ENCODE peak calls at places on chromosomes 7 and 10, in four cellular contexts. I is IMR-90, Q is fibroblast of lung, L is tibial artery. N is an unnamed sample.

GRCh38 chr10:71234017-71234894 is 21.9 kb downstream of the UNC5B start:
- DNase-seq in I (no peak), L (no peak), Q (no peak), N (no peak)

GRCh38 chr7:148662646-148663045 is 36.1 kb upstream of the CUL1 start:
- DNase-seq in Q (no peak), I (no peak), L (no peak), N (peak; percentile 21)

GRCh38 chr10:60816624-60817023 is 38.3 kb downstream of the CDK1 start:
- DNase-seq in I (peak; percentile 90), L (no peak), Q (peak; percentile 81), N (peak; percentile 94)

GRCh38 chr10:132033632-132034031 is 32.1 kb upstream of the JAKMIP3 start:
- DNase-seq in Q (no peak), L (no peak), I (no peak), N (no peak)

GRCh38 chr7:41232086-41232485 is 470.8 kb downstream of the INHBA start:
- DNase-seq in I (peak; percentile 33), Q (peak; percentile 52), L (no peak), N (peak; percentile 52)

GRCh38 chr10:10394933-10395658 is 622.6 kb upstream of the CELF2 start:
- DNase-seq in L (no peak), I (peak; percentile 67), Q (no peak), N (peak; percentile 13)

GRCh38 chr10:120598377-120598776 is 141.3 kb downstream of the PLPP4 start:
- DNase-seq in I (no peak), L (no peak), Q (no peak), N (no peak)

GRCh38 chr7:50720295-50720694 is 62.4 kb downstream of the GRB10 start:
- DNase-seq in I (no peak), L (no peak), Q (no peak), N (no peak)

GRCh38 chr7:106283831-106284515 is 810 bp downstream of the NAMPT start:
- DNase-seq in Q (peak; percentile 43), L (peak; percentile 81), I (peak; percentile 37), N (peak; percentile 69)

GRCh38 chr7:50508471-50508943 is 56.7 kb downstream of the DDC start:
- DNase-seq in I (no peak), L (no peak), Q (no peak), N (no peak)

GRCh38 chr7:76269895-76270294 is 32.6 kb upstream of the HSPB1 start:
- DNase-seq in L (no peak), Q (peak; percentile 7), I (no peak), N (peak; percentile 32)

GRCh38 chr10:11270135-11270857 is 252.6 kb downstream of the CELF2 start:
- DNase-seq in I (peak; percentile 53), L (peak; percentile 81), Q (peak; percentile 51), N (peak; percentile 67)

GRCh38 chr7:80884511-80885195 is 34.2 kb downstream of the SEMA3C start:
- DNase-seq in L (no peak), I (peak; percentile 54), Q (peak; percentile 38), N (no peak)

GRCh38 chr7:137005873-137006272 is 137.4 kb downstream of the CHRM2 start:
- DNase-seq in L (no peak), I (no peak), Q (no peak), N (no peak)

GRCh38 chr10:30062090-30062489 is 2.7 kb upstream of the JCAD start:
- DNase-seq in Q (peak; percentile 94), L (no peak), I (peak; percentile 97), N (peak; percentile 78)

GRCh38 chr10:121715969-121716368 is 117.7 kb upstream of the FGFR2 start:
- DNase-seq in I (no peak), Q (no peak), L (no peak), N (no peak)

GRCh38 chr10:132421377-132422168 is 24.6 kb downstream of the PWWP2B start:
- DNase-seq in L (peak; percentile 93), Q (peak; percentile 40), I (peak; percentile 26), N (peak; percentile 58)

GRCh38 chr7:727104-727805 is at the start of gene PRKAR1B:
- DNase-seq in L (no peak), Q (no peak), I (no peak), N (no peak)

GRCh38 chr10:88070080-88070880 is 206.9 kb downstream of the PTEN start:
- DNase-seq in Q (peak; percentile 30), I (peak; percentile 67), L (no peak), N (peak; percentile 50)

GRCh38 chr7:14850039-14850438 is 52.5 kb downstream of the DGKB start:
- DNase-seq in I (peak; percentile 20), Q (no peak), L (no peak), N (no peak)

GRCh38 chr7:79454325-79454960 is 976 bp upstream of the MAGI2 start:
- DNase-seq in I (peak; percentile 66), L (peak; percentile 72), Q (peak; percentile 63), N (peak; percentile 61)

GRCh38 chr10:33113111-33113856 is 155.3 kb upstream of the ITGB1 start:
- DNase-seq in Q (peak; percentile 87), L (no peak), I (peak; percentile 91), N (peak; percentile 72)

GRCh38 chr7:73918926-73919693 is 58.2 kb downstream of the TMEM270 start:
- DNase-seq in L (no peak), Q (no peak), I (no peak), N (no peak)

GRCh38 chr7:27101906-27102577 is 441 bp downstream of the HOXA2 start:
- DNase-seq in Q (peak; percentile 47), I (peak; percentile 35), L (no peak), N (no peak)

GRCh38 chr7:27102578-27103442 is at the start of gene HOXA2:
- DNase-seq in Q (peak; percentile 85), L (no peak), I (peak; percentile 91), N (no peak)

GRCh38 chr7:27104244-27105149 is 2.0 kb upstream of the HOXA2 start:
- DNase-seq in Q (peak; percentile 91), I (peak; percentile 78), L (no peak), N (no peak)

GRCh38 chr7:27105161-27106122 is 3.0 kb upstream of the HOXA2 start:
- DNase-seq in L (no peak), Q (peak; percentile 43), I (peak; percentile 45), N (no peak)

DNA sequence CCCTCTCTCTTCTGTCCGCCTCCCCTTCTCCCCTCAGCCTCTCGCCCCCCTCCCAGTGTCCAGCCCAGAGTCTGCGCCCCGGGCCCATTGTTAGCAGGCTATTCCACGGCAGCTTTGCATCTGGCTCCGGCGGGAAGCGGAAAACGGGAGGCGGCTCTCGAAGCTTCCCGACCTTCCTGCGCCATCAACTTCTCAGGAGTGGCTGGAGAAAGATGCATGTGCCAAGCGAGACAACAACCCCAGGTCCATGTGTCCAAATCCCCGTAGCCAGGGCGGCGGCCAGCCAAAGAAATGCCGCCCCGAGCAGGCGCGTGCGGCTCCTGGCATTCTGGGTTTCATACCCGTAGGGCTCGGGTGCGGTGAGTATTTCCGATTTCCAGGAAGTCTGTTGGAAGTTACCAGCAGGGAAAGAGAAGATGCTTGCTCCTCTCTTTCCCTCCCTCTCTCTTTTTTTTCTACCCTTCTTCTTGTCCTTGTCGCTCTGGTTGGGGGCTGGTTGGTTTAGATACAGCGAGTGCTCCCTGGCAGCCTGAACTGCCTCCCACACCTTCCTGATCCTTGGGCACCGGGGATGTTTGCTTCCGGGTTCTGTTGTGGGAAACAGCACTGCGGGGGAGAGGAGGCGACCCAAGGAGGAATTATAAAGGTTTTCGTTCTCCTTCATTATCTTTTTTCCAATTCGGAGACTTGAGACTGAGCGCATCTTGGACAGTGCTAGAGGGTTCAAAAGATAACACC is 1.2 kb upstream of the HOXA2 start:
- DNase-seq in I (peak; percentile 44), Q (peak; percentile 47), L (no peak), N (no peak)
- H3K4me3 ChIP-seq in I (peak overlapping the region; percentile 52), Q (peak overlapping the region; percentile 42), L (no peak overlapping the region), N (no peak overlapping the region)

DNA sequence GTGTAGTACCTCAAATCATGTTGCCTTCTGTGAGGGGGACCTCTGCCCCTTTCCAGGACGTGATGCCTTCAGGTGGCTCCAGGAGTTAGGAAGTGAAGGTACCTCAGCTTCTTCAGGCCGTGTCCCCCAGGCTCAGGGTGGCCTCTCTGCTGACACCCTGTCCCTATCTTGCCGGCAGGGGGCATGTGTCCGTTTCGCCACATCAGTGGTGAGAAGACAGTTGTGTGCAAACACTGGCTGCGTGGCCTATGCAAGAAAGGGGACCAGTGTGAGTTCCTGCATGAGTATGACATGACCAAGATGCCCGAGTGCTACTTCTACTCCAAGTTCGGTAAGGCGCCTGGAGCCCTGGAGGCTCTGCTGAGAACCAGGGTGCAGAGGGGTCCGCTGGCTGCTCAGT is 9.2 kb downstream of the CPSF4 start:
- DNase-seq in Q (no peak), I (no peak), L (no peak), N (no peak)
- TF ChIP-seq CTCF in Q (no peak), I (no peak), L (no peak), N (no peak)

GRCh38 chr7:37320140-37320839 is 128.4 kb downstream of the ELMO1 start:
- DNase-seq in L (no peak), I (no peak), Q (no peak), N (no peak)

GRCh38 chr7:37327288-37327687 is 121.4 kb downstream of the ELMO1 start:
- DNase-seq in Q (no peak), I (no peak), L (no peak), N (no peak)

GRCh38 chr7:37320840-37321468 is 127.7 kb downstream of the ELMO1 start:
- DNase-seq in I (no peak), Q (no peak), L (no peak), N (no peak)

GRCh38 chr7:37322831-37323230 is 125.8 kb downstream of the ELMO1 start:
- DNase-seq in Q (no peak), L (no peak), I (no peak), N (no peak)

DNA sequence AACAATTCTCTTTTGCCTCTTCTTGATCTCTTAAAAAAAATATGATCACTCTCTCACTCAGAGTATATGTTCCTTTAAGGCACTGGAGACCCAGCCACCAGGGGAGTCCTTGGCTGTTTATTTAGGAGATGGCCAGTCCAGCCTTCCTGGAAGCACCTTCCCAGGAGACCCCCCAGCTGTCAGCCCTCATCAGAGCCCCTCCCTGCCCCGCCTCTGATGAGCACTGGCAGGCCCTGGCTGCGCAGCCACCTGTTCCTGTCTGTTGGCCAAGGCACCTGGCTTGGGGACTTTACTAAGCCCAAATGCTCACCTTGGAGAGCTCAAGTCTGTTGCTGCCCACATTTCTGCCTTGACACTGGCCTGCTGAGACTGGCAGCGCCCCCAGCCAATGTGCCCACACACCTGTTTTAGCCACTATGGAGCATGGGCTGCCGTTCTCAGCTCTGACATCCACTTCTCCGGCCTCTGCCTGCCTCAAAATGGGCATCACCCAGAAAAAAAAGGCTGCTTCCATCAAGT is 124.7 kb downstream of the ELMO1 start:
- DNase-seq in Q (no peak), I (no peak), L (no peak), N (no peak)
- H3K4me3 ChIP-seq in Q (no peak overlapping the region), I (no peak overlapping the region), L (no peak overlapping the region), N (no peak overlapping the region)

DNA sequence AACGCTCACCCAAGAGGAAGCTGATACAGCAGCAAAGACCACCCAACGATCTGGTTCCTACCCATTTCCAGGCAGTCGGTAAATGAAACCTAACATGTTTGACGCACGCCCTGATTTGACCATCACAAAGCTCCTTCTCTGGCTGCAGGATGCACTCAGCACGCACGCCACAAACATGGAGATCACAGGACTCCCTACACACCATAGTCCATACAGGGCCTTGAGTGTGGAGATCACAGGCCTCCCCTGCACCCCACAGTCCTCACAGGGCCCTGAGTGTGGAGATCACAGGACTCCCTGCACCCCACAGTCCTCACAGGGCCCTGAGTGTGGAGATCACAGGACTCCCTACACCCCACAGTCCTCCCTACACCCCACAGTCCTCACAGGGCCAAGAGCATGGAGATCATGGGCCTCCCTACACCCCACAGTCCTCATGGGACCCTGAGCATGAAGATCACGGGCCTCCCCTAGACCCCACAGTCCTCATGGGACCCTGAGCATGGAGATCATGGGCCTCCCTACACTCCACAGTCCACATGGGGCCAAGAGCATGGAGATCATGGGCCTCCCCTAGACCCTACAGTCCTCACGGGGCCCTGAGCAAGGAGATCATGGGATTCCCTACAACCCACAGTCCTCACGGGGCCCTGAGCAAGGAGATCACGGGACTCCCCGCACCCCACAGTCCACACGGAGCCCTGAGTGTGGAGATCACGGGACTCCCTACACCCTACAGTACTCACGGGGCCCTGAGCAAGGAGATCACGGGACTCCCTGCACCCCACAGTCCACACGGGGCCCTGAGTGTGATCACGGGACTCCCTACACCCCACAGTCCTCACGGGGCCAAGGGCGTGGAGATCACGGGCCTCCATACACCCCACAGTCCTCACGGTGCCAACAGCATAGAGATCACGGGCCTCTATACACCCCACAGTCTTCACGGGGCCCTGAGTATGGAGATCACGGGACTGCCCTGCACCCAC is 409.2 kb downstream of the DNAJB6 start:
- DNase-seq in L (no peak), Q (no peak), I (no peak), N (no peak)
- TF ChIP-seq CTCF in L (no peak), Q (no peak), I (no peak), N (no peak)